ENCODE peak calls at places on chromosome 3, in ten cellular contexts. F is A549, U is HepG2, H is ovary, S is H1, N is transverse colon, X is stomach, L is sigmoid colon, O is suprapubic skin, P is tibial nerve. M is an unnamed sample. For H3K4me1, the result is how much of the 10 kb centered on the place peaks cover.

GRCh38 chr3:139340784-139341183 is 3.0 kb upstream of the MRPS22 start:
- DNase-seq in F (no peak), U (no peak), H (no peak), S (no peak), N (no peak), X (no peak), L (no peak), O (no peak), P (no peak), M (no peak)

GRCh38 chr3:107289354-107289753 is 87.9 kb upstream of the CCDC54 start:
- DNase-seq in F (no peak), U (no peak), H (no peak), S (no peak), N (no peak), X (no peak), L (no peak), O (no peak), P (no peak), M (no peak)

GRCh38 chr3:189820365-189820720 is 189.2 kb downstream of the TP63 start:
- DNase-seq in F (no peak), U (no peak), H (no peak), S (no peak), N (no peak), X (no peak), L (no peak), O (no peak), P (no peak), M (no peak)

GRCh38 chr3:63993653-63994079 is 29.6 kb downstream of the PSMD6 start:
- DNase-seq in F (peak), U (peak), H (peak), S (peak), N (peak), X (peak), L (peak), O (no peak), P (peak), M (no peak)

GRCh38 chr3:39819517-39820298 is 10.3 kb downstream of the MYRIP start:
- DNase-seq in F (no peak), U (no peak), H (no peak), S (no peak), N (no peak), X (no peak), L (no peak), O (no peak), P (no peak), M (no peak)

GRCh38 chr3:107943860-107944543 is 146.8 kb downstream of the CD47 start:
- DNase-seq in F (no peak), U (no peak), H (no peak), S (no peak), N (no peak), X (no peak), L (no peak), O (no peak), P (peak), M (no peak)

GRCh38 chr3:26068890-26069289 is 279.0 kb downstream of the OXSM start:
- DNase-seq in F (no peak), U (no peak), H (no peak), S (no peak), N (peak), X (no peak), L (peak), O (no peak), P (no peak), M (no peak)

GRCh38 chr3:73745429-73746247 is 120.9 kb upstream of the PDZRN3 start:
- DNase-seq in F (no peak), U (no peak), H (peak), S (no peak), N (no peak), X (no peak), L (no peak), O (no peak), P (no peak), M (no peak)

GRCh38 chr3:149179225-149179624 is 42.4 kb downstream of the CP start:
- DNase-seq in F (no peak), U (no peak), H (no peak), S (no peak), N (no peak), X (no peak), L (no peak), O (no peak), P (no peak), M (no peak)

GRCh38 chr3:67790043-67790442 is 135.6 kb upstream of the SUCLG2 start:
- DNase-seq in F (peak), U (peak), H (no peak), S (peak), N (peak), X (peak), L (no peak), O (no peak), P (peak), M (no peak)

GRCh38 chr3:192899540-192899982 is 18.1 kb downstream of the MB21D2 start:
- DNase-seq in F (no peak), U (no peak), H (no peak), S (no peak), N (no peak), X (no peak), L (no peak), O (no peak), P (no peak), M (no peak)

GRCh38 chr3:69309810-69310209 is 76.1 kb downstream of the FRMD4B start:
- DNase-seq in F (no peak), U (peak), H (no peak), S (no peak), N (no peak), X (no peak), L (no peak), O (no peak), P (peak), M (no peak)

GRCh38 chr3:9934235-9934621 is 594 bp downstream of the CRELD1 start:
- DNase-seq in F (no peak), U (no peak), H (peak), S (no peak), N (no peak), X (no peak), L (no peak), O (no peak), P (no peak), M (no peak)

GRCh38 chr3:114417682-114418081 is 123.9 kb downstream of the TIGIT start:
- DNase-seq in F (no peak), U (no peak), H (no peak), S (no peak), N (no peak), X (no peak), L (no peak), O (no peak), P (no peak), M (no peak)

GRCh38 chr3:149534671-149535394 is 60.3 kb downstream of the TM4SF4 start:
- DNase-seq in F (peak), U (no peak), H (no peak), S (no peak), N (no peak), X (no peak), L (peak), O (no peak), P (no peak), M (peak)

GRCh38 chr3:147113293-147114045 is 292.9 kb downstream of the ZIC4 start:
- DNase-seq in F (no peak), U (no peak), H (no peak), S (no peak), N (no peak), X (no peak), L (no peak), O (no peak), P (no peak), M (no peak)

GRCh38 chr3:147408180-147409105 is 722 bp upstream of the ZIC1 start:
- DNase-seq in F (no peak), U (no peak), H (no peak), S (no peak), N (no peak), X (no peak), L (no peak), O (no peak), P (no peak), M (no peak)

GRCh38 chr3:25429960-25430941 is 2.2 kb downstream of the RARB start:
- DNase-seq in F (no peak), U (no peak), H (no peak), S (no peak), N (no peak), X (no peak), L (no peak), O (no peak), P (no peak), M (no peak)

GRCh38 chr3:120730576-120731542 is 11.5 kb downstream of the RABL3 start:
- DNase-seq in F (no peak), U (no peak), H (no peak), S (no peak), N (no peak), X (no peak), L (no peak), O (no peak), P (no peak), M (no peak)

GRCh38 chr3:58236527-58237237 is 910 bp upstream of the ABHD6 start:
- DNase-seq in F (peak), U (no peak), H (no peak), S (peak), N (peak), X (no peak), L (peak), O (no peak), P (no peak), M (peak)

GRCh38 chr3:197478746-197479668 is 76.8 kb downstream of the BDH1 start:
- DNase-seq in F (no peak), U (no peak), H (no peak), S (no peak), N (no peak), X (no peak), L (no peak), O (no peak), P (no peak), M (no peak)

GRCh38 chr3:48565591-48566400 is 2.2 kb upstream of the UCN2 start:
- DNase-seq in F (peak), U (no peak), H (no peak), S (no peak), N (no peak), X (no peak), L (no peak), O (no peak), P (no peak), M (no peak)

GRCh38 chr3:127853681-127854080 is 31.4 kb upstream of the MGLL start:
- DNase-seq in F (no peak), U (peak), H (no peak), S (peak), N (peak), X (no peak), L (no peak), O (no peak), P (no peak), M (no peak)

GRCh38 chr3:59572106-59572505 is 522.3 kb upstream of the CFAP20DC start:
- DNase-seq in F (no peak), U (no peak), H (no peak), S (no peak), N (no peak), X (no peak), L (no peak), O (no peak), P (no peak), M (no peak)

GRCh38 chr3:71728632-71729342 is 3.6 kb upstream of the EIF4E3 start:
- DNase-seq in F (no peak), U (no peak), H (no peak), S (peak), N (no peak), X (no peak), L (no peak), O (no peak), P (no peak), M (no peak)

GRCh38 chr3:64327039-64327804 is 102.0 kb upstream of the PRICKLE2 start:
- DNase-seq in F (no peak), U (no peak), H (peak), S (no peak), N (peak), X (no peak), L (peak), O (peak), P (peak), M (no peak)

GRCh38 chr3:188214442-188214841 is 60.5 kb downstream of the LPP start:
- DNase-seq in F (no peak), U (peak), H (no peak), S (no peak), N (no peak), X (no peak), L (peak), O (no peak), P (no peak), M (peak)

GRCh38 chr3:196150481-196150880 is 60.7 kb downstream of the ZDHHC19 start:
- DNase-seq in F (no peak), U (no peak), H (no peak), S (no peak), N (no peak), X (no peak), L (no peak), O (no peak), P (no peak), M (no peak)

GRCh38 chr3:196147116-196147515 is 64.1 kb downstream of the ZDHHC19 start:
- DNase-seq in F (no peak), U (no peak), H (no peak), S (no peak), N (no peak), X (no peak), L (no peak), O (no peak), P (no peak), M (no peak)

GRCh38 chr3:196149375-196149774 is 61.8 kb downstream of the ZDHHC19 start:
- DNase-seq in F (no peak), U (no peak), H (no peak), S (no peak), N (no peak), X (no peak), L (no peak), O (no peak), P (no peak), M (no peak)

GRCh38 chr3:196145420-196146262 is 63.8 kb upstream of the TFRC start:
- DNase-seq in F (no peak), U (no peak), H (no peak), S (no peak), N (no peak), X (no peak), L (no peak), O (no peak), P (no peak), M (no peak)

GRCh38 chr3:196149922-196150321 is 61.3 kb downstream of the ZDHHC19 start:
- DNase-seq in F (no peak), U (no peak), H (no peak), S (no peak), N (no peak), X (no peak), L (no peak), O (no peak), P (no peak), M (no peak)
- H3K4me1 ChIP-seq in F (under half), U (under half), H (under half), S (under half), N (under half), X (under half), L (under half), O (under half), P (under half), M (under half)

GRCh38 chr3:12932347-12932746 is 91.0 kb upstream of the RPL32 start:
- DNase-seq in F (no peak), U (no peak), H (no peak), S (no peak), N (no peak), X (no peak), L (no peak), O (no peak), P (no peak), M (peak)
- TF ChIP-seq EP300 in F (no peak), U (no peak), H (no peak), S (no peak), N (no peak), X (no peak), L (no peak), O (no peak), P (no peak), M (no peak)

GRCh38 chr3:141070229-141070628 is 19.1 kb downstream of the SPSB4 start:
- DNase-seq in F (no peak), U (no peak), H (no peak), S (no peak), N (no peak), X (no peak), L (no peak), O (peak), P (no peak), M (no peak)

GRCh38 chr3:141070727-141071357 is 19.7 kb downstream of the SPSB4 start:
- DNase-seq in F (no peak), U (no peak), H (no peak), S (peak), N (no peak), X (no peak), L (peak), O (peak), P (no peak), M (no peak)

GRCh38 chr3:141074529-141074928 is 23.4 kb downstream of the SPSB4 start:
- DNase-seq in F (no peak), U (no peak), H (no peak), S (no peak), N (no peak), X (no peak), L (peak), O (peak), P (no peak), M (peak)

GRCh38 chr3:141071681-141072260 is 20.6 kb downstream of the SPSB4 start:
- DNase-seq in F (no peak), U (no peak), H (no peak), S (no peak), N (no peak), X (no peak), L (peak), O (no peak), P (no peak), M (no peak)

GRCh38 chr3:141072950-141073349 is 21.8 kb downstream of the SPSB4 start:
- DNase-seq in F (no peak), U (no peak), H (no peak), S (no peak), N (no peak), X (no peak), L (no peak), O (peak), P (no peak), M (no peak)
- H3K4me1 ChIP-seq in F (under half), U (under half), H (under half), S (half or more), N (under half), X (under half), L (under half), O (under half), P (under half), M (under half)

GRCh38 chr3:152105446-152105845 is 163.3 kb upstream of the MBNL1 start:
- DNase-seq in F (peak), U (peak), H (no peak), S (no peak), N (no peak), X (no peak), L (no peak), O (no peak), P (no peak), M (no peak)
- TF ChIP-seq EP300 in F (no peak), U (no peak), H (no peak), S (no peak), N (no peak), X (no peak), L (no peak), O (no peak), P (no peak), M (no peak)

DNA sequence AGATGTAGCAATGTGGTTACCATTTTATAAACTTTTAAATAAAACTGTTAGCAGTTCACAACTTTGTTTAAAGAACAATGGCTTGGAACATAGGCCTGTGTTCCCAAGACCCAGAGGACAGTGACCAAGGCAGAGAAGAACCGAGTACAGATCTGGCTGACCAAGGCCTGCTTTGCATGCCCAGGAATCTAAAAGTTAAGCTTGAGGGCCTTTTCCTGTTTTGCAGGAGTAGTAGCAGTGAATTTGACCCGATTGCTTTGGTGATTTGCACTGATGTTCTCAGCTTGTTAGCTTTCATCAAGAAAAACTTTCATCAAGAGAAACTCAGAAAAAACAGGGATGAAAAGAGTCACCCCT is 9.9 kb downstream of the FILIP1L start:
- DNase-seq in F (no peak), U (no peak), H (no peak), S (no peak), N (no peak), X (no peak), L (no peak), O (no peak), P (no peak), M (no peak)
- H3K4me1 ChIP-seq in F (under half), U (half or more), H (under half), S (under half), N (half or more), X (under half), L (under half), O (under half), P (under half), M (under half)

DNA sequence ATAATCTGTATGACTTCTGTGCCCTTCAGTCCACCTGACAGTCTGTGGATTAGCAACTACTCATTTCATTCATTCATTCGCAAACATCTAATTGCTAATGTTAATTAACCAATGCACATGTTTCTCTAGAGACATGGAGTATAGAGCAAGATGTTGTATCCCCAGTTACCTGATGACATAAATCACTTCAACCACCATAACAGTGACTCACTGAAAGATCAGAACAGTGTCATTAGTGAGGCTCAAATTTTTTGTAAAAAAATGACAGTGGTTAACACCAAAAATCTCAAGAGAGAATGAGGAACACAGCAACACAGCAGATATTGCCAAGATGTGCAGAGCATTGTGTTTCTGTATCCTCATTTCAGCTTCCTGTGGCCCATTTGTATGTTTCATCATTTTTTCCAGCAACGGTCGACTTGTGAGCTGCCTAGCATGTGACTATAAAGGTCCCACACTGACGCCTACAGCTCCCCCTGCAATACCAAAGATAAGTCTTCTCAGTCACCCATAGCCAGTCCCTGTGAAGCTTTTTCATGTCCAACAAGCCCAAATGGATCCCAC is 3.7 kb upstream of the PLD1 start:
- DNase-seq in F (no peak), U (no peak), H (no peak), S (no peak), N (no peak), X (no peak), L (peak), O (no peak), P (peak), M (peak)
- TF ChIP-seq EP300 in F (no peak), U (no peak), H (no peak), S (no peak), N (no peak), X (no peak), L (no peak), O (no peak), P (peak), M (no peak)

GRCh38 chr3:174662653-174663052 is 196.5 kb upstream of the NAALADL2 start:
- DNase-seq in F (no peak), U (no peak), H (no peak), S (no peak), N (no peak), X (no peak), L (no peak), O (no peak), P (no peak), M (no peak)

DNA sequence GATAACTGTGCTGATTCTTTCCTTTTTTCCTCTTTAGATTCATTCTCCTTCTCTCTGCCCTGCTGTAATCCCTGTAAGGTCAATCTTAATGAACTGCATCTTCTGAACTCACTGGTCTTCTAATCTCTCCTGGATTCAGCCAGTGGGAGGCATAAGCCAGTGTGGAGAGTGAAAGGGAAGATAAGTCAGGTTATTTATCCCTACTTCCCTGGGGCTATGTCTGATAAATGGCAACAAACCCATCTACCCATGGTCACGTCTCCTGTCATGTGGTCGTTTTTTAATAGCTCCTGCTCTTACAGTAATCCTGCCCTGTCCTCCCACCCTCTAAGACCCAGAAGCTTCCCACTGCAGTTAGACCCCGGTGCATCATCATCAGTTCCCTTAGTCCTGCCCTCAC is 199.6 kb upstream of the NAALADL2 start:
- DNase-seq in F (no peak), U (no peak), H (no peak), S (no peak), N (no peak), X (no peak), L (no peak), O (no peak), P (no peak), M (no peak)
- H3K4me1 ChIP-seq in F (under half), U (under half), H (under half), S (under half), N (under half), X (under half), L (under half), O (under half), P (under half), M (under half)